ENCODE peak calls at places on chromosome 4, in five cellular contexts. N, Z, A, S and E are unnamed samples.
A peak's percentile ranks its signal among the peaks of the same experiment; 100 is the strongest.

GRCh38 chr4:99633772-99634171 is 23.9 kb downstream of the C4orf54 start:
- DNase-seq in A (no peak), Z (no peak), S (no peak), N (no peak), E (peak; percentile 3)

GRCh38 chr4:153541426-153542096 is 75.4 kb downstream of the TMEM131L start:
- DNase-seq in A (no peak), Z (peak; percentile 95), N (no peak), S (no peak), E (no peak)

GRCh38 chr4:752196-752861 is 46.7 kb downstream of the PCGF3 start:
- DNase-seq in N (no peak), A (no peak), S (no peak), Z (peak; percentile 19), E (no peak)

GRCh38 chr4:129092636-129093172 is 635 bp downstream of the SCLT1 start:
- DNase-seq in N (no peak), S (no peak), A (no peak), Z (peak; percentile 28), E (no peak)

GRCh38 chr4:55906323-55906722 is 42.4 kb upstream of the CEP135 start:
- DNase-seq in Z (no peak), N (no peak), A (no peak), S (no peak), E (no peak)

GRCh38 chr4:113899260-113900177 is 79.9 kb downstream of the ARSJ start:
- DNase-seq in N (no peak), A (no peak), Z (no peak), S (no peak), E (no peak)

GRCh38 chr4:61462451-61463326 is 262.6 kb downstream of the ADGRL3 start:
- DNase-seq in Z (peak; percentile 52), S (peak; percentile 3), A (no peak), N (no peak), E (peak; percentile 84)

GRCh38 chr4:96519291-96519690 is 679.4 kb downstream of the PDHA2 start:
- DNase-seq in Z (no peak), A (no peak), N (no peak), S (no peak), E (no peak)

GRCh38 chr4:76275486-76276126 is 24.1 kb downstream of the FAM47E start:
- DNase-seq in A (no peak), N (no peak), Z (no peak), S (no peak), E (peak; percentile 76)

GRCh38 chr4:175054980-175055379 is 136.8 kb downstream of the ADAM29 start:
- DNase-seq in A (peak; percentile 50), N (no peak), S (no peak), Z (no peak), E (no peak)

GRCh38 chr4:94766856-94767255 is 9.1 kb downstream of the BMPR1B start:
- DNase-seq in Z (peak; percentile 60), S (no peak), A (no peak), N (no peak), E (no peak)

GRCh38 chr4:28558871-28559270 is 1698.2 kb downstream of the STIM2 start:
- DNase-seq in Z (peak; percentile 5), S (no peak), N (no peak), A (no peak), E (no peak)

GRCh38 chr4:156362581-156362980 is 408.9 kb upstream of the CTSO start:
- DNase-seq in S (no peak), A (no peak), N (no peak), Z (peak; percentile 62), E (no peak)

GRCh38 chr4:41232406-41232805 is 18.1 kb upstream of the APBB2 start:
- DNase-seq in Z (no peak), A (no peak), N (no peak), S (no peak), E (no peak)

GRCh38 chr4:3724319-3725231 is 41.6 kb upstream of the ADRA2C start:
- DNase-seq in Z (no peak), A (no peak), N (no peak), S (no peak), E (no peak)

GRCh38 chr4:102710986-102711385 is 49.8 kb downstream of the MANBA start:
- DNase-seq in N (no peak), Z (no peak), S (no peak), A (no peak), E (no peak)

GRCh38 chr4:650951-651883 is 22.9 kb downstream of the ATP5ME start:
- DNase-seq in A (no peak), Z (no peak), N (no peak), S (no peak), E (no peak)

GRCh38 chr4:164731827-164732474 is 22.0 kb upstream of the SMIM31 start:
- DNase-seq in Z (peak; percentile 28), S (peak; percentile 25), N (peak; percentile 43), A (peak; percentile 17), E (peak; percentile 20)

GRCh38 chr4:14257903-14258302 is 630.4 kb upstream of the BOD1L1 start:
- DNase-seq in N (no peak), S (no peak), Z (no peak), A (no peak), E (no peak)

GRCh38 chr4:176475091-176475490 is 155.3 kb downstream of the SPCS3 start:
- DNase-seq in S (no peak), A (no peak), N (no peak), Z (no peak), E (no peak)
- TF ChIP-seq CEBPB in S (no peak), A (no peak), N (no peak), Z (no peak), E (no peak)

DNA sequence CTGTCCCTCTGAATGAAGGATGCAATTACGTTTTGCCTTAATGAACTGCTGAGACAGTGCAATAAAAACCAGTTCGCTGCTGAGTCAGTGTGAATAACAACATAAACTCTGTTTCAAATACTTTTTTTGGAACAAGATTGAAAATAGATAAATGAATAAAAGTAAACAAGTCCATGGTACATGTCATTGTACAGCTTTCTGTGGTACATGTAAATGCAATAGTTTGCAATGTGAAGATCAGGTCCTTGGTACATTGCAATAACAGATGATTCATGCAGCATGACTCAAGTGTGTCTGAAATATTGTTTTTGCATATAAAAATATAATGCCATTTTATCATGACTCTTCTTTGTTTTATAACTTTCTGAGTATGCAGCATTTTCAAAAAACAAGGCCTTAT is 193.4 kb upstream of the PACRGL start:
- DNase-seq in Z (peak; percentile 90), S (no peak), N (no peak), A (no peak), E (no peak)
- TF ChIP-seq CEBPB in Z (peak; percentile 97), S (no peak), N (peak; percentile 61), A (no peak), E (no peak)

DNA sequence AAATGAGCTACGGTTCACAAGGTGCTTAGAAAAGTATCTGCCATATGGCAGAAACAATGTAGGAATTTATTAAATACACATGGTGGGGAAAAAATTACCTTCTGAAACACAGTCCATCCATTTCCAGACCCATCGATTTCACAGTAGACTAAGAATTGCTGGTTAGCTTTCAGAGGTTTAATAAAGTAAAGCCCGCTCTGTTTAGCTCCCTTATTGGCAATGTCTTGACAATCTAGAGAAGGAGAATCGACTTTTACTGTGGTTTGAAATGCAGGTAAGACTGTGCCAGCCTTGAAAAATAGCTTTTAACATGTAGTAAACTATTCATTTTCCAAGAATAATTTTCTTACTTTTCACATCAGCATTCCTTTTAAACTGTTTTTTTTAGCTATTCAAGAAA is 2.9 kb downstream of the FGG start:
- DNase-seq in N (no peak), S (no peak), Z (no peak), A (no peak), E (no peak)
- TF ChIP-seq CEBPB in N (no peak), S (no peak), Z (no peak), A (no peak), E (no peak)

GRCh38 chr4:56907489-56908205 is at the start of gene REST:
- DNase-seq in A (peak; percentile 95), Z (peak; percentile 52), S (peak; percentile 52), N (no peak), E (peak; percentile 21)
- TF ChIP-seq CEBPB in A (no peak), Z (no peak), S (no peak), N (no peak), E (no peak)

GRCh38 chr4:63831590-63831989 is 577.7 kb downstream of the TECRL start:
- DNase-seq in N (no peak), S (no peak), A (no peak), Z (no peak), E (no peak)
- TF ChIP-seq CEBPB in N (no peak), S (no peak), A (no peak), Z (no peak), E (no peak)

GRCh38 chr4:5968246-5968645 is 50.0 kb downstream of the C4orf50 start:
- DNase-seq in N (no peak), S (no peak), Z (no peak), A (no peak), E (no peak)

GRCh38 chr4:5971077-5971447 is 47.2 kb downstream of the C4orf50 start:
- DNase-seq in A (no peak), S (no peak), Z (no peak), N (no peak), E (no peak)

GRCh38 chr4:5970381-5971076 is 47.7 kb downstream of the C4orf50 start:
- DNase-seq in S (no peak), Z (no peak), A (no peak), N (no peak), E (no peak)

GRCh38 chr4:5969336-5969735 is 48.9 kb downstream of the C4orf50 start:
- DNase-seq in Z (no peak), A (no peak), S (no peak), N (no peak), E (no peak)

DNA sequence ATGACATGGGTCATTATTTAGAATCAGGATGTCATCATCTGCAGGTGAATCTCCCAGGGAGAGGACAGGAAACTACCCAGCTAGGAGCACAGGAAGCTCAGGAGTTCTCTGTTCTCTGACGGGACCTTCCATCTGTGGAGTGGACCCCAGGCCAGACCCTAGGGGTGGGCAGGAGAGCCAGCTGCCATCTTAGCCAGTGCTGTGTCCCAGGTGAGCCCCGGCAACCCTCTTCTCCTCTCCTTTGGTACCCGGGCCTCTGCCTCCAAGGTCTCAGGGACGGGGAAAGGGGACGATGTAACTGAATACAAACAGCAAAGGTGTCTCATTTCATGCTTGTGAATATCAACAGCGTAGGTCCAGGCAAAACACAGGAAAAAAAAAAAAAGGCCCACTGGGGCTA is 48.5 kb downstream of the C4orf50 start:
- DNase-seq in Z (no peak), S (no peak), N (no peak), A (no peak), E (no peak)
- TF ChIP-seq CEBPB in Z (no peak), S (no peak), N (no peak), A (no peak), E (no peak)